ENCODE peak calls at places on chromosomes 4 and X, in four cellular contexts. T is spleen, P is GM06990, G is cardiac fibroblast. Y is an unnamed sample.

GRCh38 chrX:80765226-80765625 is 44.5 kb downstream of the BRWD3 start:
- DNase-seq in T (no peak), P (no peak), G (peak), Y (no peak)

GRCh38 chrX:1582686-1583437 is 8.5 kb upstream of the AKAP17A start:
- DNase-seq in T (no peak), P (no peak), G (peak), Y (no peak)

GRCh38 chr4:10123227-10124101 is 6.9 kb upstream of the WDR1 start:
- DNase-seq in P (no peak), T (no peak), G (peak), Y (no peak)

GRCh38 chr4:89123418-89123817 is 12.1 kb downstream of the TIGD2 start:
- DNase-seq in T (no peak), G (peak), P (no peak), Y (no peak)

GRCh38 chrX:38560776-38561125 is 591 bp upstream of the TSPAN7 start:
- DNase-seq in T (peak), P (peak), G (no peak), Y (no peak)

GRCh38 chr4:55277011-55277410 is 69.0 kb upstream of the SRD5A3 start:
- DNase-seq in P (no peak), G (no peak), T (no peak), Y (no peak)

GRCh38 chrX:154731881-154732280 is 19.0 kb downstream of the GAB3 start:
- DNase-seq in T (no peak), P (no peak), G (peak), Y (no peak)

GRCh38 chr4:157363366-157363765 is 142.8 kb downstream of the GRIA2 start:
- DNase-seq in P (no peak), G (no peak), T (no peak), Y (no peak)

GRCh38 chrX:69139516-69139915 is 25.7 kb downstream of the PJA1 start:
- DNase-seq in T (peak), G (no peak), P (no peak), Y (no peak)

GRCh38 chr4:105944535-105944934 is 49.3 kb downstream of the NPNT start:
- DNase-seq in G (peak), P (no peak), T (no peak), Y (no peak)

GRCh38 chrX:117985241-117985640 is 131.4 kb downstream of the KLHL13 start:
- DNase-seq in T (no peak), G (no peak), P (peak), Y (no peak)

GRCh38 chr4:6345866-6346265 is 76.2 kb downstream of the WFS1 start:
- DNase-seq in G (no peak), P (no peak), T (no peak), Y (no peak)

GRCh38 chr4:40418430-40419230 is 83.5 kb downstream of the CHRNA9 start:
- DNase-seq in G (no peak), P (no peak), T (no peak), Y (no peak)

GRCh38 chr4:129358571-129358970 is 262.6 kb downstream of the C4orf33 start:
- DNase-seq in T (no peak), P (no peak), G (peak), Y (no peak)

GRCh38 chrX:23789386-23790146 is 6.6 kb downstream of the SAT1 start:
- DNase-seq in G (no peak), T (no peak), P (no peak), Y (no peak)

GRCh38 chr4:114734581-114734980 is 136.0 kb downstream of the UGT8 start:
- DNase-seq in T (no peak), G (no peak), P (no peak), Y (no peak)

GRCh38 chrX:38750551-38750950 is 50.7 kb upstream of the MID1IP1 start:
- DNase-seq in T (no peak), G (no peak), P (no peak), Y (no peak)

GRCh38 chr4:25563071-25563564 is 92.5 kb upstream of the SLC34A2 start:
- DNase-seq in P (no peak), G (no peak), T (no peak), Y (no peak)

GRCh38 chrX:19682712-19683331 is 167.5 kb upstream of the MAP3K15 start:
- DNase-seq in G (peak), P (peak), T (peak), Y (peak)

GRCh38 chr4:81214518-81215218 is 354 bp downstream of the PRKG2 start:
- DNase-seq in P (peak), T (peak), G (peak), Y (no peak)

GRCh38 chrX:150694738-150695410 is 1.7 kb downstream of the MTMR1 start:
- DNase-seq in T (no peak), P (no peak), G (no peak), Y (no peak)

GRCh38 chr4:169345207-169345788 is 74.5 kb upstream of the SH3RF1 start:
- DNase-seq in P (no peak), G (peak), T (no peak), Y (no peak)

GRCh38 chrX:110964761-110965160 is 131.2 kb upstream of the PAK3 start:
- DNase-seq in P (no peak), G (no peak), T (no peak), Y (no peak)

GRCh38 chrX:23694606-23695005 is 27.3 kb downstream of the PRDX4 start:
- DNase-seq in T (no peak), G (peak), P (no peak), Y (no peak)

GRCh38 chrX:111167334-111167733 is 71.3 kb downstream of the PAK3 start:
- DNase-seq in T (no peak), P (no peak), G (no peak), Y (no peak)

GRCh38 chr4:76589402-76589801 is 154.4 kb downstream of the SHROOM3 start:
- DNase-seq in P (no peak), T (no peak), G (peak), Y (no peak)

GRCh38 chr4:53863163-53863562 is 201.2 kb downstream of the CHIC2 start:
- DNase-seq in T (no peak), G (peak), P (no peak), Y (no peak)

GRCh38 chr4:130147618-130148017 is 1051.7 kb downstream of the C4orf33 start:
- DNase-seq in G (no peak), T (no peak), P (no peak), Y (no peak)

GRCh38 chrX:373641-374471 is 12.9 kb downstream of the PPP2R3B start:
- DNase-seq in G (peak), T (peak), P (peak), Y (no peak)

GRCh38 chr4:181960384-181960783 is 282.8 kb upstream of the TENM3 start:
- DNase-seq in G (no peak), P (no peak), T (no peak), Y (no peak)

GRCh38 chr4:84917087-84917821 is 49.2 kb downstream of the WDFY3 start:
- DNase-seq in P (no peak), G (no peak), T (no peak), Y (no peak)

GRCh38 chr4:151605215-151605614 is 155.6 kb downstream of the GATB start:
- DNase-seq in P (no peak), T (no peak), G (no peak), Y (no peak)
- TF ChIP-seq CTCF in P (no peak), T (no peak), G (no peak), Y (no peak)

GRCh38 chr4:56641494-56642051 is 39.5 kb downstream of the HOPX start:
- DNase-seq in P (no peak), G (peak), T (no peak), Y (no peak)
- TF ChIP-seq CTCF in P (peak), G (peak), T (no peak), Y (no peak)

DNA sequence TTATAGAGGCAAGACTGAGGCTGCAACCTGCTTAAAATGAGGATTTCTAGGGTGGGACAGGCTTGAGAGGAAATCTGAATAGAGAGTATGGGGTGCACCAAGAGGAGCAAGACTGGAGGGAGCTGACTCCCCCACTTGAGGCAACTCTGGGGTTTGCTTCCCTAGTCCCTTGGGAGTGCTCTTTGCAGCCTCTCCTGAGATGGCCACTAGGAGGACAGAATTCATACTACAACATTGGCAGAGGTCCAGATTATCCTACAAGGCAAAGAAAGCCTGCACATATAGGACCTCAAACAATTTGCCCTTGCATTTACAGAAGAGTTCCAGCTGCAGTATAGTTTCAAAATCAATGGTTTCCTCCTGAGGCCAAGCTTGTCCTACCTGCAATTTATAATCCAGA is 830.9 kb downstream of the TECRL start:
- DNase-seq in T (no peak), P (no peak), G (no peak), Y (no peak)
- TF ChIP-seq CTCF in T (no peak), P (no peak), G (no peak), Y (no peak)

DNA sequence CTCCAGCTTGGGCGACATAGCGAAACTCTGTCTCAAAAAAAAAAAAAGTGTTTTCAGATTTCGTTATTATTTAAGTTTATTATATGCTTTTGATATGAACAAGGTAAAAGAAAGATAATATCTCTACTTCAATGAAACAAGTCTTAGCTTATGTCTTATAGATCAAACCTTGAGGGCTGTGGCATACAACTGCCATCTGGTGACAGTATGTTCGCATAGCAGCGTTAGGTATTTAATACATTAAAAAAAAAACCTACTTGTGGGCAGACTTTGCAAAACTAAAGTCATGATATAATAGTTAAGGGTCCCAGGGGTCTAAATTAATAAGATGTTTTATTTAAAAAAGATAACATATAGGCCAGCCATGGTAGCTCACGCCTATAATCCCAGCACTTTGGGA is 161.2 kb upstream of the AMOT start:
- DNase-seq in G (no peak), P (no peak), T (no peak), Y (no peak)
- TF ChIP-seq CTCF in G (no peak), P (no peak), T (no peak), Y (no peak)

DNA sequence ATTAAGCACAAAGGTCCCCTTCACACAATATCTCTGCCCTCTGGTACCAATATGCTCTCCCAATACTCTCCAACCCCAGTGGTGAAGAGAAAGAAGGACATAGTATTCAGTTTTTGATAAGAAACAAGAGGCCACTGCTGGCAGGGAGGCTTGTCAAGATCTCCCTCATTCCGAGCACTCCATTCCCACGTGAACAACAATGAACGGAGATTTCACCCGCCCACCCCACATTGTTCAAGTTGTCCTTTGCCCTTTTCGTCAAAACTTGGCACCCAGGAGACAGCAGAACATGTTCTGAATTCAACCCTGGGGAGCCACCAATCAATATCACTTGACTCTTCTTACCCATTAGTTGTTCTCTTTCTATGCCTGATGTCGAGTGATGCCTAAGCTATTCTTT is 54.2 kb upstream of the SLC25A4 start:
- DNase-seq in P (no peak), T (no peak), G (no peak), Y (no peak)
- TF ChIP-seq CTCF in P (no peak), T (no peak), G (no peak), Y (no peak)

GRCh38 chrX:48021026-48021900 is 14.5 kb downstream of the SPACA5 start:
- DNase-seq in P (peak), T (peak), G (peak), Y (no peak)

GRCh38 chrX:48028091-48028490 is 21.3 kb downstream of the SPACA5 start:
- DNase-seq in T (no peak), P (no peak), G (no peak), Y (peak)

GRCh38 chrX:48022100-48022499 is 15.3 kb downstream of the SPACA5 start:
- DNase-seq in T (no peak), G (no peak), P (no peak), Y (no peak)

GRCh38 chrX:48022740-48023139 is 16.0 kb downstream of the SPACA5 start:
- DNase-seq in G (no peak), T (no peak), P (no peak), Y (no peak)

DNA sequence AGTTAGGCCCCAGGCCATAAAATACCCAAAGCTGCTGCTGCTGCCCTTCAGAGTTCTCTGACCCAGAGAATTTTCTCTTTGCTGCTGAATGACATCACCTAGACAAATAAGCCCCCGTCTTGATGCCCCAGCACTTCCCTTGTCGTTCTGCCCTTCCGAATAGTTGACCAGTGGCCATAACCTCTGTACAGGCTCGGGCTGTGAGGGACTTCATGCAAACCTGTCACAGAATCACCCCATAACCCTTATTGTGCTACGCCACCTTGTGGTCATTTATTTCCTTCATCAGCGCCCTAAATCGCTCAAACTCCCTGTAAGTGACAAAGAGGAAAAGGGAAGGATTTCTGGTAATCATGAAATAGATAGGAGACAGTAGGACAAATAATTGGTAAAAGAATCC is 18.8 kb downstream of the SPACA5 start:
- DNase-seq in P (peak), T (no peak), G (peak), Y (peak)
- TF ChIP-seq CTCF in P (peak), T (peak), G (peak), Y (no peak)

GRCh38 chrX:26918633-26919032 is 544.5 kb downstream of the PPP4R3C start:
- DNase-seq in T (no peak), G (peak), P (no peak), Y (no peak)
- TF ChIP-seq CTCF in T (no peak), G (peak), P (peak), Y (no peak)

GRCh38 chr4:186952709-186953108 is 229.1 kb upstream of the FAT1 start:
- DNase-seq in P (no peak), T (no peak), G (no peak), Y (no peak)

GRCh38 chr4:186949847-186950246 is 226.2 kb upstream of the FAT1 start:
- DNase-seq in G (no peak), P (no peak), T (no peak), Y (no peak)

GRCh38 chr4:186946140-186946539 is 222.5 kb upstream of the FAT1 start:
- DNase-seq in G (no peak), P (no peak), T (no peak), Y (no peak)

GRCh38 chr4:186946682-186947294 is 223.1 kb upstream of the FAT1 start:
- DNase-seq in G (peak), T (no peak), P (no peak), Y (no peak)

GRCh38 chr4:186948361-186949291 is 225.0 kb upstream of the FAT1 start:
- DNase-seq in G (peak), P (no peak), T (no peak), Y (no peak)
- TF ChIP-seq CTCF in G (peak), P (no peak), T (no peak), Y (no peak)